ENCODE peak calls at places on chromosomes 4 and X, in four cellular contexts. One of them, this sample, is unnamed.

GRCh38 chrX:8673211-8673610 is 58.7 kb downstream of the ANOS1 start:
- DNase-seq in iPS-NIHi11: no peak
- DNase-seq in naive B cell: no peak
- DNase-seq in HFF-Myc: no peak
- DNase-seq in this sample: no peak

GRCh38 chrX:15474058-15474457 is 19.1 kb downstream of the PIR start:
- DNase-seq in iPS-NIHi11: no peak
- DNase-seq in naive B cell: no peak
- DNase-seq in HFF-Myc: no peak
- DNase-seq in this sample: no peak

GRCh38 chrX:46255066-46255465 is 290.2 kb downstream of the ZNF674 start:
- DNase-seq in iPS-NIHi11: no peak
- DNase-seq in naive B cell: no peak
- DNase-seq in HFF-Myc: no peak
- DNase-seq in this sample: no peak

GRCh38 chr4:52658671-52659015 is 458 bp downstream of the USP46 start:
- DNase-seq in iPS-NIHi11: peak; percentile 54
- DNase-seq in naive B cell: peak; percentile 6
- DNase-seq in HFF-Myc: no peak
- DNase-seq in this sample: no peak

GRCh38 chr4:5391492-5391891 is 316.9 kb downstream of the EVC2 start:
- DNase-seq in iPS-NIHi11: no peak
- DNase-seq in naive B cell: no peak
- DNase-seq in HFF-Myc: no peak
- DNase-seq in this sample: no peak

GRCh38 chr4:67996127-67996526 is 32.8 kb upstream of the TMPRSS11A start:
- DNase-seq in iPS-NIHi11: no peak
- DNase-seq in naive B cell: no peak
- DNase-seq in HFF-Myc: no peak
- DNase-seq in this sample: no peak

GRCh38 chr4:124278477-124278876 is 434.1 kb downstream of the ANKRD50 start:
- DNase-seq in iPS-NIHi11: no peak
- DNase-seq in naive B cell: no peak
- DNase-seq in HFF-Myc: peak; percentile 63
- DNase-seq in this sample: no peak

GRCh38 chr4:26185436-26185835 is 135.4 kb upstream of the RBPJ start:
- DNase-seq in iPS-NIHi11: no peak
- DNase-seq in naive B cell: no peak
- DNase-seq in HFF-Myc: no peak
- DNase-seq in this sample: no peak

GRCh38 chrX:103879339-103879738 is 47.3 kb upstream of the RAB9B start:
- DNase-seq in iPS-NIHi11: no peak
- DNase-seq in naive B cell: no peak
- DNase-seq in HFF-Myc: no peak
- DNase-seq in this sample: no peak

GRCh38 chr4:41686893-41687292 is 61.6 kb downstream of the PHOX2B start:
- DNase-seq in iPS-NIHi11: no peak
- DNase-seq in naive B cell: no peak
- DNase-seq in HFF-Myc: no peak
- DNase-seq in this sample: no peak

GRCh38 chr4:14607578-14607977 is 394.7 kb upstream of the CPEB2 start:
- DNase-seq in iPS-NIHi11: no peak
- DNase-seq in naive B cell: no peak
- DNase-seq in HFF-Myc: no peak
- DNase-seq in this sample: no peak

GRCh38 chr4:184848510-184848909 is 22.7 kb upstream of the ACSL1 start:
- DNase-seq in iPS-NIHi11: no peak
- DNase-seq in naive B cell: no peak
- DNase-seq in HFF-Myc: no peak
- DNase-seq in this sample: no peak

GRCh38 chr4:88779431-88779830 is 81.8 kb upstream of the NAP1L5 start:
- DNase-seq in iPS-NIHi11: no peak
- DNase-seq in naive B cell: no peak
- DNase-seq in HFF-Myc: no peak
- DNase-seq in this sample: no peak

GRCh38 chr4:2852481-2852881 is 8.8 kb downstream of the ADD1 start:
- DNase-seq in iPS-NIHi11: no peak
- DNase-seq in naive B cell: peak; percentile 79
- DNase-seq in HFF-Myc: no peak
- DNase-seq in this sample: no peak

GRCh38 chrX:11430266-11430665 is 137.1 kb downstream of the AMELX start:
- DNase-seq in iPS-NIHi11: no peak
- DNase-seq in naive B cell: no peak
- DNase-seq in HFF-Myc: no peak
- DNase-seq in this sample: no peak

GRCh38 chr4:152460488-152460887 is 75.4 kb downstream of the FBXW7 start:
- DNase-seq in iPS-NIHi11: no peak
- DNase-seq in naive B cell: no peak
- DNase-seq in HFF-Myc: peak; percentile 85
- DNase-seq in this sample: no peak

GRCh38 chr4:48175806-48176205 is 41.8 kb upstream of the TXK start:
- DNase-seq in iPS-NIHi11: no peak
- DNase-seq in naive B cell: no peak
- DNase-seq in HFF-Myc: no peak
- DNase-seq in this sample: no peak

GRCh38 chrX:70554081-70554480 is 109.4 kb downstream of the DLG3 start:
- DNase-seq in iPS-NIHi11: peak; percentile 4
- DNase-seq in naive B cell: no peak
- DNase-seq in HFF-Myc: no peak
- DNase-seq in this sample: no peak

GRCh38 chr4:98468744-98469143 is 189.7 kb downstream of the TSPAN5 start:
- DNase-seq in iPS-NIHi11: peak; percentile 17
- DNase-seq in naive B cell: no peak
- DNase-seq in HFF-Myc: no peak
- DNase-seq in this sample: no peak

GRCh38 chr4:189858445-189858844 is 82.2 kb upstream of the FRG1 start:
- DNase-seq in iPS-NIHi11: no peak
- DNase-seq in naive B cell: no peak
- DNase-seq in HFF-Myc: no peak
- DNase-seq in this sample: no peak

GRCh38 chr4:147581601-147582350 is 35.4 kb upstream of the TMEM184C start:
- DNase-seq in iPS-NIHi11: no peak
- DNase-seq in naive B cell: no peak
- DNase-seq in HFF-Myc: no peak
- DNase-seq in this sample: no peak

GRCh38 chrX:54708404-54708803 is 89.7 kb downstream of the ITIH6 start:
- DNase-seq in iPS-NIHi11: no peak
- DNase-seq in naive B cell: no peak
- DNase-seq in HFF-Myc: no peak
- DNase-seq in this sample: no peak

GRCh38 chrX:123648028-123648810 is 84.6 kb downstream of the THOC2 start:
- DNase-seq in iPS-NIHi11: peak; percentile 45
- DNase-seq in naive B cell: peak; percentile 25
- DNase-seq in HFF-Myc: peak; percentile 5
- DNase-seq in this sample: peak; percentile 57

GRCh38 chrX:20263474-20263873 is 3.2 kb downstream of the RPS6KA3 start:
- DNase-seq in iPS-NIHi11: no peak
- DNase-seq in naive B cell: peak; percentile 63
- DNase-seq in HFF-Myc: no peak
- DNase-seq in this sample: no peak

GRCh38 chr4:125732682-125733081 is 417.9 kb downstream of the FAT4 start:
- DNase-seq in iPS-NIHi11: no peak
- DNase-seq in naive B cell: no peak
- DNase-seq in HFF-Myc: no peak
- DNase-seq in this sample: no peak

GRCh38 chr4:36237366-36238353 is 6.7 kb downstream of the ARAP2 start:
- DNase-seq in iPS-NIHi11: no peak
- DNase-seq in naive B cell: no peak
- DNase-seq in HFF-Myc: no peak
- DNase-seq in this sample: no peak

GRCh38 chr4:3220586-3221494 is 28.1 kb upstream of the MSANTD1 start:
- DNase-seq in iPS-NIHi11: no peak
- DNase-seq in naive B cell: no peak
- DNase-seq in HFF-Myc: no peak
- DNase-seq in this sample: no peak

This sample was measured in NT2/D1.